ENCODE peak calls at places on chromosomes 12 and 14, in seven cellular contexts. V is stimulated activated CD4-positive, alpha-beta T cell treated with anti-CD3 and anti-CD28 coated beads, Interleukin-1b, Interleukin-23, amount 100 ng/mL, for 1 hour; I is astrocyte of the cerebellum; R is SIG-M5; Y is COR-L47; N is B cell; E is fibroblast of mammary gland. P is an unnamed sample.
A peak's percentile ranks its signal among the peaks of the same experiment; 100 is the strongest.

GRCh38 chr12:65725376-65725775 is 98.9 kb upstream of the HMGA2 start:
- DNase-seq in V (no peak), I (no peak), R (no peak), Y (no peak), N (no peak), E (no peak), P (no peak)

GRCh38 chr12:25819713-25820112 is 138.8 kb upstream of the RASSF8 start:
- DNase-seq in V (no peak), I (no peak), R (no peak), Y (no peak), N (no peak), E (no peak), P (no peak)

GRCh38 chr12:132433641-132434395 is 56.1 kb upstream of the FBRSL1 start:
- DNase-seq in V (no peak), I (no peak), R (no peak), Y (peak; percentile 80), N (peak; percentile 82), E (no peak), P (peak; percentile 69)

GRCh38 chr12:47736877-47737676 is 11.8 kb upstream of the ENDOU start:
- DNase-seq in V (no peak), I (no peak), R (no peak), Y (no peak), N (no peak), E (peak; percentile 89), P (peak; percentile 70)

GRCh38 chr12:118850244-118850825 is 131.0 kb upstream of the SRRM4 start:
- DNase-seq in V (no peak), I (no peak), R (no peak), Y (no peak), N (no peak), E (no peak), P (no peak)

GRCh38 chr14:23434488-23435219 is 806 bp downstream of the MYH7 start:
- DNase-seq in V (no peak), I (no peak), R (no peak), Y (no peak), N (no peak), E (no peak), P (no peak)

GRCh38 chr14:24432259-24433131 is 2.7 kb downstream of the KHNYN start:
- DNase-seq in V (no peak), I (no peak), R (no peak), Y (no peak), N (peak; percentile 3), E (no peak), P (no peak)

GRCh38 chr14:61342486-61342885 is 21.1 kb downstream of the PRKCH start:
- DNase-seq in V (peak; percentile 65), I (no peak), R (no peak), Y (no peak), N (no peak), E (no peak), P (no peak)

GRCh38 chr14:89890589-89890988 is 63.9 kb downstream of the EFCAB11 start:
- DNase-seq in V (no peak), I (peak; percentile 34), R (no peak), Y (no peak), N (no peak), E (peak; percentile 17), P (peak; percentile 49)

GRCh38 chr14:50846171-50846880 is 15.4 kb upstream of the NIN start:
- DNase-seq in V (no peak), I (peak; percentile 55), R (no peak), Y (no peak), N (no peak), E (peak; percentile 73), P (no peak)